ENCODE peak calls at places on chromosomes 12 and 14, in seven cellular contexts. One of them, this sample, is unnamed.

GRCh38 chr12:119693006-119693405 is 25.1 kb downstream of the PRKAB1 start:
- DNase-seq in hypothalamus: no peak
- DNase-seq in activated CD4-positive, alpha-beta T cell treated with anti-CD3 and anti-CD28 coated beads, Interleukin-2, amount 50 U/mL, for 4 hours: no peak
- DNase-seq in brain microvascular endothelial cell: no peak
- DNase-seq in stimulated activated CD4-positive, alpha-beta T cell treated with anti-CD3 and anti-CD28 coated beads, Interleukin-2, amount 100 ng/mL, for 24 hours: no peak
- DNase-seq in AG10803: peak
- DNase-seq in H7: no peak
- DNase-seq in this sample: no peak

GRCh38 chr12:1716215-1716862 is 25.5 kb downstream of the ADIPOR2 start:
- DNase-seq in hypothalamus: no peak
- DNase-seq in activated CD4-positive, alpha-beta T cell treated with anti-CD3 and anti-CD28 coated beads, Interleukin-2, amount 50 U/mL, for 4 hours: no peak
- DNase-seq in brain microvascular endothelial cell: no peak
- DNase-seq in stimulated activated CD4-positive, alpha-beta T cell treated with anti-CD3 and anti-CD28 coated beads, Interleukin-2, amount 100 ng/mL, for 24 hours: no peak
- DNase-seq in AG10803: no peak
- DNase-seq in H7: no peak
- DNase-seq in this sample: no peak

GRCh38 chr12:57019983-57020719 is 3.8 kb upstream of the TAC3 start:
- DNase-seq in hypothalamus: no peak
- DNase-seq in activated CD4-positive, alpha-beta T cell treated with anti-CD3 and anti-CD28 coated beads, Interleukin-2, amount 50 U/mL, for 4 hours: no peak
- DNase-seq in brain microvascular endothelial cell: no peak
- DNase-seq in stimulated activated CD4-positive, alpha-beta T cell treated with anti-CD3 and anti-CD28 coated beads, Interleukin-2, amount 100 ng/mL, for 24 hours: no peak
- DNase-seq in AG10803: no peak
- DNase-seq in H7: no peak
- DNase-seq in this sample: no peak

GRCh38 chr12:121484967-121485366 is 85.0 kb downstream of the RNF34 start:
- DNase-seq in hypothalamus: no peak
- DNase-seq in activated CD4-positive, alpha-beta T cell treated with anti-CD3 and anti-CD28 coated beads, Interleukin-2, amount 50 U/mL, for 4 hours: no peak
- DNase-seq in brain microvascular endothelial cell: no peak
- DNase-seq in stimulated activated CD4-positive, alpha-beta T cell treated with anti-CD3 and anti-CD28 coated beads, Interleukin-2, amount 100 ng/mL, for 24 hours: no peak
- DNase-seq in AG10803: no peak
- DNase-seq in H7: no peak
- DNase-seq in this sample: no peak

GRCh38 chr12:100755186-100755585 is 39.4 kb upstream of the ANO4 start:
- DNase-seq in hypothalamus: no peak
- DNase-seq in activated CD4-positive, alpha-beta T cell treated with anti-CD3 and anti-CD28 coated beads, Interleukin-2, amount 50 U/mL, for 4 hours: no peak
- DNase-seq in brain microvascular endothelial cell: no peak
- DNase-seq in stimulated activated CD4-positive, alpha-beta T cell treated with anti-CD3 and anti-CD28 coated beads, Interleukin-2, amount 100 ng/mL, for 24 hours: no peak
- DNase-seq in AG10803: no peak
- DNase-seq in H7: no peak
- DNase-seq in this sample: no peak

GRCh38 chr14:90483117-90483516 is 86.3 kb downstream of the CALM1 start:
- DNase-seq in hypothalamus: no peak
- DNase-seq in activated CD4-positive, alpha-beta T cell treated with anti-CD3 and anti-CD28 coated beads, Interleukin-2, amount 50 U/mL, for 4 hours: no peak
- DNase-seq in brain microvascular endothelial cell: no peak
- DNase-seq in stimulated activated CD4-positive, alpha-beta T cell treated with anti-CD3 and anti-CD28 coated beads, Interleukin-2, amount 100 ng/mL, for 24 hours: no peak
- DNase-seq in AG10803: no peak
- DNase-seq in H7: no peak
- DNase-seq in this sample: no peak

GRCh38 chr12:88360349-88360748 is 218.2 kb downstream of the TMTC3 start:
- DNase-seq in hypothalamus: no peak
- DNase-seq in activated CD4-positive, alpha-beta T cell treated with anti-CD3 and anti-CD28 coated beads, Interleukin-2, amount 50 U/mL, for 4 hours: no peak
- DNase-seq in brain microvascular endothelial cell: no peak
- DNase-seq in stimulated activated CD4-positive, alpha-beta T cell treated with anti-CD3 and anti-CD28 coated beads, Interleukin-2, amount 100 ng/mL, for 24 hours: no peak
- DNase-seq in AG10803: no peak
- DNase-seq in H7: no peak
- DNase-seq in this sample: no peak

GRCh38 chr14:101757064-101757838 is 4.3 kb upstream of the PPP2R5C start:
- DNase-seq in hypothalamus: no peak
- DNase-seq in activated CD4-positive, alpha-beta T cell treated with anti-CD3 and anti-CD28 coated beads, Interleukin-2, amount 50 U/mL, for 4 hours: no peak
- DNase-seq in brain microvascular endothelial cell: no peak
- DNase-seq in stimulated activated CD4-positive, alpha-beta T cell treated with anti-CD3 and anti-CD28 coated beads, Interleukin-2, amount 100 ng/mL, for 24 hours: no peak
- DNase-seq in AG10803: no peak
- DNase-seq in H7: no peak
- DNase-seq in this sample: no peak

GRCh38 chr14:35704793-35705493 is 104.2 kb downstream of the RALGAPA1 start:
- DNase-seq in hypothalamus: no peak
- DNase-seq in activated CD4-positive, alpha-beta T cell treated with anti-CD3 and anti-CD28 coated beads, Interleukin-2, amount 50 U/mL, for 4 hours: no peak
- DNase-seq in brain microvascular endothelial cell: no peak
- DNase-seq in stimulated activated CD4-positive, alpha-beta T cell treated with anti-CD3 and anti-CD28 coated beads, Interleukin-2, amount 100 ng/mL, for 24 hours: no peak
- DNase-seq in AG10803: no peak
- DNase-seq in H7: no peak
- DNase-seq in this sample: no peak

GRCh38 chr14:20327005-20327869 is 5.8 kb downstream of the CCNB1IP1 start:
- DNase-seq in hypothalamus: no peak
- DNase-seq in activated CD4-positive, alpha-beta T cell treated with anti-CD3 and anti-CD28 coated beads, Interleukin-2, amount 50 U/mL, for 4 hours: no peak
- DNase-seq in brain microvascular endothelial cell: peak
- DNase-seq in stimulated activated CD4-positive, alpha-beta T cell treated with anti-CD3 and anti-CD28 coated beads, Interleukin-2, amount 100 ng/mL, for 24 hours: no peak
- DNase-seq in AG10803: peak
- DNase-seq in H7: peak
- DNase-seq in this sample: no peak

GRCh38 chr12:10364839-10365681 is 24.8 kb downstream of the KLRK1 start:
- DNase-seq in hypothalamus: peak
- DNase-seq in activated CD4-positive, alpha-beta T cell treated with anti-CD3 and anti-CD28 coated beads, Interleukin-2, amount 50 U/mL, for 4 hours: peak
- DNase-seq in brain microvascular endothelial cell: peak
- DNase-seq in stimulated activated CD4-positive, alpha-beta T cell treated with anti-CD3 and anti-CD28 coated beads, Interleukin-2, amount 100 ng/mL, for 24 hours: peak
- DNase-seq in AG10803: peak
- DNase-seq in H7: peak
- DNase-seq in this sample: peak

GRCh38 chr12:94269316-94269999 is 121.1 kb downstream of the PLXNC1 start:
- DNase-seq in hypothalamus: no peak
- DNase-seq in activated CD4-positive, alpha-beta T cell treated with anti-CD3 and anti-CD28 coated beads, Interleukin-2, amount 50 U/mL, for 4 hours: no peak
- DNase-seq in brain microvascular endothelial cell: no peak
- DNase-seq in stimulated activated CD4-positive, alpha-beta T cell treated with anti-CD3 and anti-CD28 coated beads, Interleukin-2, amount 100 ng/mL, for 24 hours: no peak
- DNase-seq in AG10803: no peak
- DNase-seq in H7: no peak
- DNase-seq in this sample: no peak

GRCh38 chr12:97300921-97301320 is 161.7 kb upstream of the RMST start:
- DNase-seq in hypothalamus: no peak
- DNase-seq in activated CD4-positive, alpha-beta T cell treated with anti-CD3 and anti-CD28 coated beads, Interleukin-2, amount 50 U/mL, for 4 hours: no peak
- DNase-seq in brain microvascular endothelial cell: no peak
- DNase-seq in stimulated activated CD4-positive, alpha-beta T cell treated with anti-CD3 and anti-CD28 coated beads, Interleukin-2, amount 100 ng/mL, for 24 hours: no peak
- DNase-seq in AG10803: no peak
- DNase-seq in H7: no peak
- DNase-seq in this sample: no peak

GRCh38 chr14:89618309-89618708 is 201.3 kb upstream of the FOXN3 start:
- DNase-seq in hypothalamus: no peak
- DNase-seq in activated CD4-positive, alpha-beta T cell treated with anti-CD3 and anti-CD28 coated beads, Interleukin-2, amount 50 U/mL, for 4 hours: no peak
- DNase-seq in brain microvascular endothelial cell: no peak
- DNase-seq in stimulated activated CD4-positive, alpha-beta T cell treated with anti-CD3 and anti-CD28 coated beads, Interleukin-2, amount 100 ng/mL, for 24 hours: no peak
- DNase-seq in AG10803: peak
- DNase-seq in H7: no peak
- DNase-seq in this sample: no peak

GRCh38 chr12:71846322-71846940 is 6.9 kb downstream of the TBC1D15 start:
- DNase-seq in hypothalamus: no peak
- DNase-seq in activated CD4-positive, alpha-beta T cell treated with anti-CD3 and anti-CD28 coated beads, Interleukin-2, amount 50 U/mL, for 4 hours: no peak
- DNase-seq in brain microvascular endothelial cell: peak
- DNase-seq in stimulated activated CD4-positive, alpha-beta T cell treated with anti-CD3 and anti-CD28 coated beads, Interleukin-2, amount 100 ng/mL, for 24 hours: no peak
- DNase-seq in AG10803: peak
- DNase-seq in H7: no peak
- DNase-seq in this sample: no peak

GRCh38 chr12:118853634-118854033 is 127.7 kb upstream of the SRRM4 start:
- DNase-seq in hypothalamus: no peak
- DNase-seq in activated CD4-positive, alpha-beta T cell treated with anti-CD3 and anti-CD28 coated beads, Interleukin-2, amount 50 U/mL, for 4 hours: no peak
- DNase-seq in brain microvascular endothelial cell: no peak
- DNase-seq in stimulated activated CD4-positive, alpha-beta T cell treated with anti-CD3 and anti-CD28 coated beads, Interleukin-2, amount 100 ng/mL, for 24 hours: peak
- DNase-seq in AG10803: no peak
- DNase-seq in H7: no peak
- DNase-seq in this sample: no peak

GRCh38 chr12:121590476-121591143 is 9.8 kb upstream of the KDM2B start:
- DNase-seq in hypothalamus: no peak
- DNase-seq in activated CD4-positive, alpha-beta T cell treated with anti-CD3 and anti-CD28 coated beads, Interleukin-2, amount 50 U/mL, for 4 hours: peak
- DNase-seq in brain microvascular endothelial cell: no peak
- DNase-seq in stimulated activated CD4-positive, alpha-beta T cell treated with anti-CD3 and anti-CD28 coated beads, Interleukin-2, amount 100 ng/mL, for 24 hours: peak
- DNase-seq in AG10803: peak
- DNase-seq in H7: peak
- DNase-seq in this sample: peak

GRCh38 chr12:25436206-25436912 is 116.7 kb downstream of the LMNTD1 start:
- DNase-seq in hypothalamus: no peak
- DNase-seq in activated CD4-positive, alpha-beta T cell treated with anti-CD3 and anti-CD28 coated beads, Interleukin-2, amount 50 U/mL, for 4 hours: no peak
- DNase-seq in brain microvascular endothelial cell: peak
- DNase-seq in stimulated activated CD4-positive, alpha-beta T cell treated with anti-CD3 and anti-CD28 coated beads, Interleukin-2, amount 100 ng/mL, for 24 hours: no peak
- DNase-seq in AG10803: peak
- DNase-seq in H7: peak
- DNase-seq in this sample: peak

GRCh38 chr14:106491851-106492250 is 965.5 kb downstream of the TMEM121 start:
- DNase-seq in hypothalamus: no peak
- DNase-seq in activated CD4-positive, alpha-beta T cell treated with anti-CD3 and anti-CD28 coated beads, Interleukin-2, amount 50 U/mL, for 4 hours: no peak
- DNase-seq in brain microvascular endothelial cell: no peak
- DNase-seq in stimulated activated CD4-positive, alpha-beta T cell treated with anti-CD3 and anti-CD28 coated beads, Interleukin-2, amount 100 ng/mL, for 24 hours: peak
- DNase-seq in AG10803: no peak
- DNase-seq in H7: no peak
- DNase-seq in this sample: no peak

GRCh38 chr12:75725505-75726120 is 214.2 kb upstream of the KRR1 start:
- DNase-seq in hypothalamus: no peak
- DNase-seq in activated CD4-positive, alpha-beta T cell treated with anti-CD3 and anti-CD28 coated beads, Interleukin-2, amount 50 U/mL, for 4 hours: no peak
- DNase-seq in brain microvascular endothelial cell: peak
- DNase-seq in stimulated activated CD4-positive, alpha-beta T cell treated with anti-CD3 and anti-CD28 coated beads, Interleukin-2, amount 100 ng/mL, for 24 hours: no peak
- DNase-seq in AG10803: peak
- DNase-seq in H7: no peak
- DNase-seq in this sample: no peak

GRCh38 chr14:103727313-103728000 is 11.8 kb downstream of the ZFYVE21 start:
- DNase-seq in hypothalamus: peak
- DNase-seq in activated CD4-positive, alpha-beta T cell treated with anti-CD3 and anti-CD28 coated beads, Interleukin-2, amount 50 U/mL, for 4 hours: no peak
- DNase-seq in brain microvascular endothelial cell: no peak
- DNase-seq in stimulated activated CD4-positive, alpha-beta T cell treated with anti-CD3 and anti-CD28 coated beads, Interleukin-2, amount 100 ng/mL, for 24 hours: no peak
- DNase-seq in AG10803: no peak
- DNase-seq in H7: peak
- DNase-seq in this sample: no peak

GRCh38 chr14:59262717-59263469 is 74.4 kb downstream of the DAAM1 start:
- DNase-seq in hypothalamus: no peak
- DNase-seq in activated CD4-positive, alpha-beta T cell treated with anti-CD3 and anti-CD28 coated beads, Interleukin-2, amount 50 U/mL, for 4 hours: no peak
- DNase-seq in brain microvascular endothelial cell: no peak
- DNase-seq in stimulated activated CD4-positive, alpha-beta T cell treated with anti-CD3 and anti-CD28 coated beads, Interleukin-2, amount 100 ng/mL, for 24 hours: no peak
- DNase-seq in AG10803: no peak
- DNase-seq in H7: peak
- DNase-seq in this sample: no peak

This sample was measured in activated CD4-positive, alpha-beta memory T cell treated with anti-CD3 and anti-CD28 coated beads, Interleukin-2, amount 10 ng/mL, durations not matched to agents 7 days and 5 days.